ENCODE peak calls at places on chromosomes 6 and 20, in nine cellular contexts. X, Z, P, K, D, B, R, N and Y are unnamed samples.

GRCh38 chr6:147194652-147195403 is 9.4 kb upstream of the STXBP5 start:
- DNase-seq in X (no peak), Z (no peak), P (no peak), K (peak), D (no peak), B (no peak), R (peak), N (no peak), Y (no peak)

GRCh38 chr6:31794294-31794865 is 1.2 kb downstream of the VARS1 start:
- DNase-seq in X (no peak), Z (peak), P (no peak), K (peak), D (no peak), B (no peak), R (no peak), N (no peak), Y (no peak)

GRCh38 chr20:51594206-51594998 is 51.9 kb upstream of the NFATC2 start:
- DNase-seq in X (no peak), Z (no peak), P (no peak), K (no peak), D (no peak), B (no peak), R (no peak), N (no peak), Y (no peak)

GRCh38 chr20:11051146-11051545 is 377.3 kb upstream of the JAG1 start:
- DNase-seq in X (no peak), Z (peak), P (no peak), K (no peak), D (no peak), B (no peak), R (no peak), N (no peak), Y (no peak)

GRCh38 chr6:30862156-30862875 is 22.0 kb upstream of the DDR1 start:
- DNase-seq in X (no peak), Z (no peak), P (no peak), K (no peak), D (no peak), B (no peak), R (no peak), N (no peak), Y (no peak)

GRCh38 chr20:23909390-23909789 is 29.8 kb upstream of the CST5 start:
- DNase-seq in X (no peak), Z (no peak), P (no peak), K (no peak), D (no peak), B (no peak), R (no peak), N (no peak), Y (no peak)

GRCh38 chr6:82766476-82766875 is 299.2 kb downstream of the UBE3D start:
- DNase-seq in X (no peak), Z (no peak), P (no peak), K (no peak), D (no peak), B (no peak), R (no peak), N (no peak), Y (no peak)

GRCh38 chr20:34262488-34263288 is 21.5 kb downstream of the ASIP start:
- DNase-seq in X (no peak), Z (peak), P (no peak), K (no peak), D (no peak), B (peak), R (no peak), N (no peak), Y (no peak)

GRCh38 chr6:44452725-44453124 is 65.2 kb downstream of the CDC5L start:
- DNase-seq in X (no peak), Z (peak), P (no peak), K (peak), D (no peak), B (no peak), R (peak), N (no peak), Y (no peak)